ENCODE peak calls at places on chromosomes 2 and 18, in eight cellular contexts. One of them, this sample, is unnamed.
A peak's percentile ranks its signal among the peaks of the same experiment; 100 is the strongest.

GRCh38 chr2:120964819-120965218 is 229.2 kb downstream of the GLI2 start:
- DNase-seq in Panc1: no peak
- DNase-seq in Peyer's patch: no peak
- DNase-seq in suprapubic skin: no peak
- DNase-seq in neural progenitor cell: no peak
- DNase-seq in colonic mucosa: no peak
- DNase-seq in CD8-positive, alpha-beta T cell: no peak
- DNase-seq in IMR-90: peak; percentile 78
- DNase-seq in this sample: no peak

GRCh38 chr2:218927411-218927810 is 32.1 kb upstream of the CDK5R2 start:
- DNase-seq in Panc1: no peak
- DNase-seq in Peyer's patch: no peak
- DNase-seq in suprapubic skin: no peak
- DNase-seq in neural progenitor cell: no peak
- DNase-seq in colonic mucosa: no peak
- DNase-seq in CD8-positive, alpha-beta T cell: no peak
- DNase-seq in IMR-90: no peak
- DNase-seq in this sample: no peak

GRCh38 chr2:26735096-26735495 is 29.0 kb upstream of the SLC35F6 start:
- DNase-seq in Panc1: no peak
- DNase-seq in Peyer's patch: no peak
- DNase-seq in suprapubic skin: no peak
- DNase-seq in neural progenitor cell: no peak
- DNase-seq in colonic mucosa: no peak
- DNase-seq in CD8-positive, alpha-beta T cell: no peak
- DNase-seq in IMR-90: peak; percentile 96
- DNase-seq in this sample: no peak

GRCh38 chr2:161676902-161677496 is 52.8 kb downstream of the SLC4A10 start:
- DNase-seq in Panc1: no peak
- DNase-seq in Peyer's patch: no peak
- DNase-seq in suprapubic skin: no peak
- DNase-seq in neural progenitor cell: no peak
- DNase-seq in colonic mucosa: no peak
- DNase-seq in CD8-positive, alpha-beta T cell: no peak
- DNase-seq in IMR-90: no peak
- DNase-seq in this sample: no peak

GRCh38 chr2:240205763-240206162 is 65.3 kb upstream of the OTOS start:
- DNase-seq in Panc1: no peak
- DNase-seq in Peyer's patch: no peak
- DNase-seq in suprapubic skin: no peak
- DNase-seq in neural progenitor cell: no peak
- DNase-seq in colonic mucosa: no peak
- DNase-seq in CD8-positive, alpha-beta T cell: no peak
- DNase-seq in IMR-90: no peak
- DNase-seq in this sample: no peak

GRCh38 chr2:133352719-133353118 is 215.5 kb downstream of the NCKAP5 start:
- DNase-seq in Panc1: no peak
- DNase-seq in Peyer's patch: no peak
- DNase-seq in suprapubic skin: no peak
- DNase-seq in neural progenitor cell: no peak
- DNase-seq in colonic mucosa: no peak
- DNase-seq in CD8-positive, alpha-beta T cell: no peak
- DNase-seq in IMR-90: no peak
- DNase-seq in this sample: no peak

GRCh38 chr2:46490521-46491141 is 11.3 kb downstream of the TMEM247 start:
- DNase-seq in Panc1: no peak
- DNase-seq in Peyer's patch: peak; percentile 40
- DNase-seq in suprapubic skin: no peak
- DNase-seq in neural progenitor cell: no peak
- DNase-seq in colonic mucosa: peak; percentile 44
- DNase-seq in CD8-positive, alpha-beta T cell: no peak
- DNase-seq in IMR-90: peak; percentile 26
- DNase-seq in this sample: no peak

GRCh38 chr2:158174956-158175355 is 73.3 kb downstream of the UPP2 start:
- DNase-seq in Panc1: no peak
- DNase-seq in Peyer's patch: no peak
- DNase-seq in suprapubic skin: no peak
- DNase-seq in neural progenitor cell: no peak
- DNase-seq in colonic mucosa: no peak
- DNase-seq in CD8-positive, alpha-beta T cell: no peak
- DNase-seq in IMR-90: no peak
- DNase-seq in this sample: no peak

GRCh38 chr2:203782262-203782976 is 76.0 kb downstream of the CD28 start:
- DNase-seq in Panc1: no peak
- DNase-seq in Peyer's patch: no peak
- DNase-seq in suprapubic skin: no peak
- DNase-seq in neural progenitor cell: peak; percentile 75
- DNase-seq in colonic mucosa: peak; percentile 61
- DNase-seq in CD8-positive, alpha-beta T cell: peak; percentile 70
- DNase-seq in IMR-90: peak; percentile 94
- DNase-seq in this sample: peak; percentile 64

GRCh38 chr18:74679006-74679678 is 81.5 kb downstream of the ZNF407 start:
- DNase-seq in Panc1: no peak
- DNase-seq in Peyer's patch: no peak
- DNase-seq in suprapubic skin: no peak
- DNase-seq in neural progenitor cell: no peak
- DNase-seq in colonic mucosa: no peak
- DNase-seq in CD8-positive, alpha-beta T cell: no peak
- DNase-seq in IMR-90: no peak
- DNase-seq in this sample: no peak
- H3K36me3 ChIP-seq in Panc1: no peaks in the 10 kb centered on the region
- H3K36me3 ChIP-seq in Peyer's patch: no peaks in the 10 kb centered on the region
- H3K36me3 ChIP-seq in suprapubic skin: no peaks in the 10 kb centered on the region
- H3K36me3 ChIP-seq in neural progenitor cell: no peaks in the 10 kb centered on the region
- H3K36me3 ChIP-seq in colonic mucosa: no peaks in the 10 kb centered on the region
- H3K36me3 ChIP-seq in CD8-positive, alpha-beta T cell: no peaks in the 10 kb centered on the region
- H3K36me3 ChIP-seq in IMR-90: peaks cover 5% of the 10 kb centered on the region
- H3K36me3 ChIP-seq in this sample: no peaks in the 10 kb centered on the region

DNA sequence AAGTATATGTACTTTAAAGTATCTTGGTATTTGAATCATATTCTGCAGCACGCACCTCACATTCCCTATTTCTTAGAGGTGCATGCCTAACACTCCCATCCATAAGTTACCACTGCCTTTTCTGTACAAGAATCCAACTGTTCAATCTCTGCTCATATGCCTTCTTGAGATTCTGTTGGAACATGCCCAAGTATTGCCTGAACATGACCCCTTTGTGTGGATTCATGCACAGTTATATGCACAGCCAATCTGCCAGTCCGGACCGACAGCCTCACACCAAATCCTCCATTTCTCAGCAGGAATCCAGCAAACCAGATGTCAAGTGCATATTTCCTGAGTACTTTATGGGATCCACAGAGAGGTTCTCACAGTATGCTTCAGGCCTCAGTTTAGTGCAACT is 222.0 kb downstream of the TMEM182 start:
- DNase-seq in Panc1: no peak
- DNase-seq in Peyer's patch: no peak
- DNase-seq in suprapubic skin: no peak
- DNase-seq in neural progenitor cell: no peak
- DNase-seq in colonic mucosa: no peak
- DNase-seq in CD8-positive, alpha-beta T cell: no peak
- DNase-seq in IMR-90: no peak
- DNase-seq in this sample: no peak
- H3K27me3 ChIP-seq in Panc1: no peaks in the 10 kb centered on the region
- H3K27me3 ChIP-seq in Peyer's patch: no peaks in the 10 kb centered on the region
- H3K27me3 ChIP-seq in suprapubic skin: peaks cover 7% of the 10 kb centered on the region
- H3K27me3 ChIP-seq in neural progenitor cell: no peaks in the 10 kb centered on the region
- H3K27me3 ChIP-seq in colonic mucosa: no peaks in the 10 kb centered on the region
- H3K27me3 ChIP-seq in CD8-positive, alpha-beta T cell: no peaks in the 10 kb centered on the region
- H3K27me3 ChIP-seq in IMR-90: no peaks in the 10 kb centered on the region
- H3K27me3 ChIP-seq in this sample: no peaks in the 10 kb centered on the region

GRCh38 chr18:44733069-44733753 is 52.5 kb downstream of the SETBP1 start:
- DNase-seq in Panc1: no peak
- DNase-seq in Peyer's patch: no peak
- DNase-seq in suprapubic skin: no peak
- DNase-seq in neural progenitor cell: no peak
- DNase-seq in colonic mucosa: no peak
- DNase-seq in CD8-positive, alpha-beta T cell: no peak
- DNase-seq in IMR-90: peak; percentile 86
- DNase-seq in this sample: peak; percentile 37

GRCh38 chr18:44735071-44735470 is 54.4 kb downstream of the SETBP1 start:
- DNase-seq in Panc1: no peak
- DNase-seq in Peyer's patch: no peak
- DNase-seq in suprapubic skin: no peak
- DNase-seq in neural progenitor cell: no peak
- DNase-seq in colonic mucosa: no peak
- DNase-seq in CD8-positive, alpha-beta T cell: no peak
- DNase-seq in IMR-90: no peak
- DNase-seq in this sample: no peak

GRCh38 chr18:44731866-44732555 is 51.3 kb downstream of the SETBP1 start:
- DNase-seq in Panc1: no peak
- DNase-seq in Peyer's patch: no peak
- DNase-seq in suprapubic skin: no peak
- DNase-seq in neural progenitor cell: no peak
- DNase-seq in colonic mucosa: no peak
- DNase-seq in CD8-positive, alpha-beta T cell: no peak
- DNase-seq in IMR-90: peak; percentile 41
- DNase-seq in this sample: no peak

GRCh38 chr18:44732604-44733003 is 51.9 kb downstream of the SETBP1 start:
- DNase-seq in Panc1: no peak
- DNase-seq in Peyer's patch: no peak
- DNase-seq in suprapubic skin: no peak
- DNase-seq in neural progenitor cell: no peak
- DNase-seq in colonic mucosa: no peak
- DNase-seq in CD8-positive, alpha-beta T cell: no peak
- DNase-seq in IMR-90: no peak
- DNase-seq in this sample: no peak

GRCh38 chr18:44733754-44734465 is 53.2 kb downstream of the SETBP1 start:
- DNase-seq in Panc1: no peak
- DNase-seq in Peyer's patch: no peak
- DNase-seq in suprapubic skin: no peak
- DNase-seq in neural progenitor cell: no peak
- DNase-seq in colonic mucosa: no peak
- DNase-seq in CD8-positive, alpha-beta T cell: no peak
- DNase-seq in IMR-90: peak; percentile 2
- DNase-seq in this sample: no peak
- H3K4me1 ChIP-seq in Panc1: no peaks in the 10 kb centered on the region
- H3K4me1 ChIP-seq in Peyer's patch: peaks cover 31% of the 10 kb centered on the region
- H3K4me1 ChIP-seq in suprapubic skin: peaks cover 45% of the 10 kb centered on the region
- H3K4me1 ChIP-seq in neural progenitor cell: peaks cover 7% of the 10 kb centered on the region
- H3K4me1 ChIP-seq in colonic mucosa: peaks cover 9% of the 10 kb centered on the region
- H3K4me1 ChIP-seq in CD8-positive, alpha-beta T cell: no peaks in the 10 kb centered on the region
- H3K4me1 ChIP-seq in IMR-90: peaks cover 3% of the 10 kb centered on the region
- H3K4me1 ChIP-seq in this sample: peaks cover 4% of the 10 kb centered on the region

GRCh38 chr18:5238371-5238758 is 41.3 kb upstream of the AKAIN1 start:
- DNase-seq in Panc1: no peak
- DNase-seq in Peyer's patch: peak; percentile 45
- DNase-seq in suprapubic skin: peak; percentile 66
- DNase-seq in neural progenitor cell: peak; percentile 60
- DNase-seq in colonic mucosa: peak; percentile 85
- DNase-seq in CD8-positive, alpha-beta T cell: peak; percentile 63
- DNase-seq in IMR-90: peak; percentile 30
- DNase-seq in this sample: peak; percentile 36
- H3K36me3 ChIP-seq in Panc1: no peaks in the 10 kb centered on the region
- H3K36me3 ChIP-seq in Peyer's patch: no peaks in the 10 kb centered on the region
- H3K36me3 ChIP-seq in suprapubic skin: peaks cover 15% of the 10 kb centered on the region
- H3K36me3 ChIP-seq in neural progenitor cell: no peaks in the 10 kb centered on the region
- H3K36me3 ChIP-seq in colonic mucosa: no peaks in the 10 kb centered on the region
- H3K36me3 ChIP-seq in CD8-positive, alpha-beta T cell: no peaks in the 10 kb centered on the region
- H3K36me3 ChIP-seq in IMR-90: peaks cover 6% of the 10 kb centered on the region
- H3K36me3 ChIP-seq in this sample: peaks cover 12% of the 10 kb centered on the region